ENCODE peak calls at places on chromosomes 16 and 17, in ten cellular contexts. X is uterus, U is fibroblast of lung, D is stomach, J is kidney epithelial cell, W is bronchial epithelial cell, B is fibroblast of mammary gland, K is gastrocnemius medialis, Y is astrocyte of the cerebellum, V is A549. O is an unnamed sample.

GRCh38 chr17:4901108-4901647 is 1.7 kb downstream of the CHRNE start:
- DNase-seq in K (no peak), W (no peak), Y (no peak), X (no peak), U (no peak), J (no peak), D (no peak), V (no peak), B (no peak), O (no peak)

GRCh38 chr16:16092925-16093624 is 130.2 kb downstream of the ABCC6 start:
- DNase-seq in Y (peak), B (peak), K (no peak), D (peak), X (peak), W (no peak), V (no peak), J (no peak), U (peak), O (no peak)

GRCh38 chr16:85207357-85207921 is 95.2 kb upstream of the CIBAR2 start:
- DNase-seq in D (no peak), W (no peak), U (peak), B (peak), V (no peak), X (no peak), J (no peak), K (no peak), Y (no peak), O (no peak)

GRCh38 chr16:75555213-75555706 is 792 bp downstream of the TMEM231 start:
- DNase-seq in U (peak), X (peak), D (peak), B (peak), J (peak), V (peak), Y (peak), W (peak), K (peak), O (peak)

GRCh38 chr16:73565925-73566324 is 518.0 kb upstream of the ZFHX3 start:
- DNase-seq in W (no peak), Y (no peak), X (no peak), J (no peak), D (no peak), B (no peak), U (no peak), V (no peak), K (no peak), O (no peak)

GRCh38 chr17:80931421-80932265 is 60.0 kb upstream of the CHMP6 start:
- DNase-seq in U (peak), B (peak), Y (peak), W (no peak), X (no peak), J (peak), V (no peak), K (no peak), D (no peak), O (peak)

GRCh38 chr16:80883159-80883642 is 78.8 kb upstream of the CDYL2 start:
- DNase-seq in X (no peak), D (peak), B (no peak), W (no peak), K (no peak), U (no peak), V (no peak), J (no peak), Y (no peak), O (no peak)

GRCh38 chr16:85631230-85631629 is 18.1 kb downstream of the GSE1 start:
- DNase-seq in Y (no peak), D (no peak), K (no peak), J (no peak), X (no peak), W (no peak), U (no peak), V (no peak), B (no peak), O (no peak)

GRCh38 chr17:1573932-1574696 is 11.5 kb upstream of the PITPNA start:
- DNase-seq in W (peak), Y (peak), J (no peak), D (peak), V (peak), K (peak), X (peak), B (peak), U (peak), O (no peak)

GRCh38 chr17:194844-195602 is 13.6 kb upstream of the DOC2B start:
- DNase-seq in U (no peak), V (no peak), X (no peak), W (no peak), Y (no peak), K (no peak), D (no peak), J (no peak), B (no peak), O (no peak)

GRCh38 chr17:64157669-64158180 is 27.8 kb upstream of the ERN1 start:
- DNase-seq in J (no peak), X (no peak), U (no peak), B (no peak), Y (no peak), K (no peak), V (no peak), W (no peak), D (no peak), O (no peak)

GRCh38 chr16:21689107-21689506 is 25.3 kb downstream of the OTOA start:
- DNase-seq in X (no peak), W (no peak), D (no peak), V (no peak), Y (no peak), K (no peak), J (no peak), B (no peak), U (no peak), O (no peak)

GRCh38 chr17:65730711-65731169 is 169.3 kb upstream of the AXIN2 start:
- DNase-seq in W (no peak), U (no peak), Y (no peak), X (no peak), D (no peak), J (no peak), B (peak), V (no peak), K (no peak), O (no peak)

GRCh38 chr17:58328195-58329034 is at the start of gene TSPOAP1:
- DNase-seq in J (no peak), B (no peak), K (no peak), W (no peak), V (no peak), X (no peak), Y (no peak), D (no peak), U (no peak), O (no peak)

GRCh38 chr17:76089680-76090516 is 10.9 kb downstream of the ZACN start:
- DNase-seq in U (no peak), B (no peak), J (no peak), D (no peak), K (no peak), Y (no peak), W (no peak), V (no peak), X (no peak), O (no peak)

GRCh38 chr16:53098526-53099317 is 43.9 kb downstream of the CHD9 start:
- DNase-seq in Y (peak), D (peak), U (peak), V (peak), K (peak), W (peak), B (peak), X (peak), J (peak), O (no peak)

GRCh38 chr16:58426095-58426494 is 33.8 kb downstream of the GINS3 start:
- DNase-seq in D (no peak), B (no peak), W (no peak), X (no peak), Y (no peak), U (no peak), K (no peak), J (no peak), V (no peak), O (no peak)

GRCh38 chr17:37535906-37536305 is 46.2 kb downstream of the DUSP14 start:
- DNase-seq in B (no peak), J (no peak), U (no peak), X (no peak), W (no peak), Y (no peak), K (no peak), D (no peak), V (no peak), O (no peak)

GRCh38 chr16:23254338-23254737 is 47.8 kb upstream of the SCNN1B start:
- DNase-seq in W (no peak), V (no peak), Y (peak), B (peak), J (peak), X (no peak), U (peak), D (no peak), K (no peak), O (no peak)

GRCh38 chr16:50314665-50315064 is 48.3 kb downstream of the ADCY7 start:
- DNase-seq in V (no peak), D (no peak), J (no peak), W (no peak), U (no peak), B (no peak), Y (no peak), K (no peak), X (no peak), O (no peak)
- TF ChIP-seq CTCF in V (no peak), D (no peak), J (no peak), W (no peak), U (no peak), B (no peak), Y (no peak), K (no peak), X (no peak), O (no peak)

DNA sequence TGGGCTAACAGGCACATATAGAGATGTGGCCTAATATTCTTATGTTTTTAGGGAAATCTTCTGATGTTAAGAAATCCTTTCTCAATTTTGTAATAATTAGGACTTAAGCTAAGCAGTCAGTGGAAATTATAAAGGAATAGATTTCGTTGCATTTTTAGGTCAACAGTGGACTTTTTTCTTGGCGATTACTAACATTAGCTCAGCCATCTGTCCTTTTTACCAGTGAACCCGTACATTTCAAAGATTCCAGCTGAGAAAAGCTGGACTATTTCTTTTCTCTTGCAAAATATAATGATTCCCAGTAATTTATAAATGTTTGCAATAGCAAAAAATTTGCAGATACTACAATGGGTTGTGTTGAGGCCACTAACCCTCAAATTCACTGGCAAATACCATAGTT is 54.9 kb upstream of the CA10 start:
- DNase-seq in B (no peak), J (no peak), K (no peak), V (no peak), U (no peak), W (no peak), X (no peak), D (no peak), Y (no peak), O (no peak)
- TF ChIP-seq CTCF in B (no peak), J (no peak), K (no peak), V (no peak), U (no peak), W (no peak), X (no peak), D (no peak), Y (no peak), O (no peak)

GRCh38 chr17:28196637-28197036 is 122.4 kb upstream of the TMEM97 start:
- DNase-seq in K (no peak), Y (no peak), V (no peak), J (no peak), B (no peak), X (no peak), W (no peak), D (no peak), U (no peak), O (no peak)
- TF ChIP-seq CTCF in K (no peak), Y (no peak), V (no peak), J (no peak), B (no peak), X (no peak), W (no peak), D (no peak), U (no peak), O (no peak)

DNA sequence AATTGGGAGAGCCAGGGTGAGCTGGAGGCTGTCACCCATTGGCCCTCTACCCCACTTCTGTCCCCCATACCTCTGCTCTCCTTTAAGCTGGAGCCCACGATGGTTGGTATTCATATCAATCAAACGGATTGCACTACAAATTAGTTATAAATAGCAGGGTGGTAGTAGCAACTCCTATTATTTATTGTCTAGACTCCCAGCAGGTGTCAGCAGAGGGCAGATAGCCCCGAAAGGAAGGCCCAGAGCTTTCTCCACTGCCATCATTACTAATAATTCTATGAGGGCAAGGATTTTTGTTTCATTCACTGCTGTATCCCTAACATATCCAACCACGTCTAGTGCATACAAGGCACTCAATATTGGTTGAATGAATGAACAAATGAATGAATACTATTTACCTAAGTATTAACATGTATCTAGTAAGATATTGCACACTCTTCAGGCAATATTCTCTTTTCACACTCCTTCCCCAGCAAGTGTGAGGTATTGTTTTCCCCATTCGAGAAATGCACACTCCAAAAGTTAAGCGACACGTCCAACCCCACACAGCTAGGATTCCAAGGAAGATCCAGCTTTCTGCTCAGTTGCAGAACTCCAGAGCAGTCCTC is 6.3 kb downstream of the C17orf50 start:
- DNase-seq in B (peak), D (peak), V (peak), K (no peak), U (no peak), W (peak), X (no peak), Y (no peak), J (no peak), O (no peak)
- TF ChIP-seq CTCF in B (peak), D (peak), V (peak), K (peak), U (peak), W (peak), X (peak), Y (peak), J (peak), O (peak)

DNA sequence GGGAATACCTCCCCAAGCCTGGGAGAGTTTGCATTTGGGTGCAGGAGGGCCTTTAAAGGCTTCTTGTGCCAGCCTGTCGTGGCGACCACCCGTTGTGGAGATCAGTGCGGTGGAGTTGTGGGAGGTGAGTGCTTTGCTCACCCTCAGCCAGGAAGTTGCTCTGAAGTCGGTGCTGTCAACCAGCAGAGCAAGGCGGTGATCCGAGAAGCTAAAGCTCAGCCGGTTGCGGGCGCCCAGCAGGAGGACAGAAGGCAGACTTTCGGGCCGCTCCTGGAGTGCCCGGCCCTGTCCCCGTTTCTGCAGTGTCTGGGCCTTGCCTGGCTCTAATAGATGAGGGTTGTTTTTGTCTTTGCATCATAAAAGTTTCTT is 1.4 kb downstream of the UBE2I start:
- DNase-seq in B (peak), V (no peak), D (peak), K (no peak), X (no peak), Y (no peak), J (no peak), U (no peak), W (no peak), O (no peak)
- TF ChIP-seq CTCF in B (no peak), V (no peak), D (no peak), K (no peak), X (no peak), Y (no peak), J (no peak), U (no peak), W (no peak), O (no peak)

DNA sequence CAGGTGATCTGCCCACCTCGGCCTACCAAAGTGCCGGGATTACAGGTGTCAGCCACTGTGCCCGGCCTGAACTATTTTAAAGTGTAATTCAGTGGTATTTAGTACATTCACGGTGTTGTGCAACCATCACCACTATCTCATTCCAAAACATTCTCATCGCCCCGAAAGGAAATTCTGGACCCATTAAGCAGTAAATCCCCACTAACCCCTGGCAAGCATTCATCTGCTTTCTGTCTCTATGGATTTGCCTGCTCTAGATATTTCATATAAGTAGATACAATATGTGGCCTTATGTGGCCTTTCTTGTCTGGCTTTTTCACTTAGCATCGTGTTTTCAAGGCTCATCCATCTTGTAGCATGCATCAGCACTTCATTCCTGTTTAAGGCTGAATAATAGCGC is 8.5 kb upstream of the HERPUD1 start:
- DNase-seq in U (peak), W (no peak), K (no peak), B (peak), Y (no peak), V (no peak), X (no peak), J (no peak), D (no peak), O (no peak)
- TF ChIP-seq CTCF in U (no peak), W (no peak), K (no peak), B (no peak), Y (no peak), V (no peak), X (no peak), J (no peak), D (no peak), O (no peak)

DNA sequence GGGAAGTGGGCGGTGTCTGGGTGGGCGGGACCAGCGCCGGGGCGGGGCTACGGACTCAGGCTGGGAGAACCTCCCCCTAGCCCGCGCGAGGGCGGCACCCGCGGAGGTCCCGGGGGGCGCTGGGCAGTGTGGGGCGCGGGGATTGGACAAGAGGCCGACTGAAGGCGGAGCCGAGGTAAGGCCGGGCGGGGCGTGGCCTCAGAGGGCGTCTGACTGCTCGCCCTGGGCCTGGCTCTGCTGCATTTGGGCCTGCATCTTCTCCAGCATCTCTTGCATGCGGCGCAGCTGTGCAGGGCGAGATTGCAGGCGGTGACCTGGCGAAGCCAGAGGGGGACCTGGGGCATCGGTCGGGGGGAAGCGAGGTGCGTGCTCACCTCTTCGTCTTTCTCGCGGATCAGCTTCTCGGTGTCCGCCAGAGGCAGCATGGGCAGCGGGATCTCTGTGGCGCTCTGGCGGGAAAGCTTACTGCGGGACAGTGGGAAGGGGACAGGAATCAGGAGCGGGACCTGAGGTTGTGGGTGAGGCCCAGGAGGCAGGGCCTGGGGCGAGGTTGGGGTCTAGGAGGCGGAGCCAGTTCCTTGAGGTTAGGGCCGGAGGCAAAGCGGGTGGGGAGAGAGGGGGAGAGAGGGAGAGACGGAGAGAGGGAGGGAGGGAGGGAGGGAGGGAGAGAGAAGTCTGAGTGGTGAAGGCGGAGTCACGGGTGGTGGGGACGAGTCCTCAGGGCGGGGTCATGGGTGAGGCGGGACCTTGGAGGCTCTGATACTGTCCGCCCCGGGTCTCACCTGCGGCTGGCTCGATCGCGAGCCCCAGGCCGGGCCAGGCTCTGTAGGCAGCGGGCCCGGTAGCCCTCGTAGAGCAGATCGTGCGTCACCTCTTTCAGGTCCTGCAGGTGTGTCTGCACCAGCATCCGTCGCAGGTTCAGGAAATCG is 3.9 kb downstream of the SEPTIN1 start:
- DNase-seq in V (peak), Y (peak), B (peak), J (peak), X (peak), K (peak), W (peak), D (peak), U (peak), O (peak)
- TF ChIP-seq CTCF in V (no peak), Y (peak), B (peak), J (peak), X (peak), K (peak), W (peak), D (no peak), U (no peak), O (peak)

GRCh38 chr16:19991614-19992013 is 82.1 kb downstream of the GPR139 start:
- DNase-seq in B (no peak), X (no peak), W (no peak), J (no peak), Y (no peak), D (no peak), U (no peak), K (no peak), V (no peak), O (no peak)
- TF ChIP-seq CTCF in B (no peak), X (no peak), W (no peak), J (no peak), Y (no peak), D (no peak), U (no peak), K (no peak), V (no peak), O (no peak)